ENCODE peak calls at places on chromosomes 2 and 18, in seven cellular contexts. I is CD8-positive, alpha-beta T cell; D is gastrocnemius medialis; V is ovary; M is heart right ventricle; A is IMR-90; U is neuronal stem cell. C is an unnamed sample. For H3K27me3 and H3K4me1, the result is how much of the 10 kb centered on the place peaks cover.

GRCh38 chr18:80180778-80181564 is 66.3 kb downstream of the PARD6G start:
- DNase-seq in M (no peak), V (no peak), D (no peak), U (no peak), A (no peak), I (no peak), C (no peak)

GRCh38 chr2:74457549-74458131 is 598 bp upstream of the WBP1 start:
- DNase-seq in U (peak), M (peak), V (peak), D (no peak), A (no peak), I (peak), C (peak)

GRCh38 chr18:4107049-4107459 is 348.1 kb downstream of the DLGAP1 start:
- DNase-seq in D (no peak), A (no peak), M (no peak), U (peak), V (no peak), I (no peak), C (no peak)

GRCh38 chr18:35770360-35770759 is 188.8 kb downstream of the GALNT1 start:
- DNase-seq in A (no peak), D (no peak), V (no peak), M (no peak), U (no peak), I (no peak), C (no peak)

GRCh38 chr2:188142636-188143035 is 149.0 kb upstream of the GULP1 start:
- DNase-seq in D (no peak), M (no peak), U (no peak), V (no peak), A (peak), I (no peak), C (no peak)

GRCh38 chr2:144330951-144331651 is 188.8 kb downstream of the ZEB2 start:
- DNase-seq in I (no peak), M (no peak), A (peak), D (no peak), V (no peak), U (no peak), C (no peak)

GRCh38 chr2:84908948-84909713 is 3.7 kb downstream of the TMSB10 start:
- DNase-seq in A (no peak), V (no peak), I (no peak), M (no peak), U (no peak), D (no peak), C (no peak)

GRCh38 chr2:44715671-44716077 is 225.8 kb upstream of the SIX3 start:
- DNase-seq in M (peak), D (no peak), V (no peak), I (no peak), A (peak), U (peak), C (no peak)

GRCh38 chr2:163613155-163613554 is 122.7 kb downstream of the FIGN start:
- DNase-seq in M (no peak), A (no peak), U (no peak), V (no peak), I (no peak), D (no peak), C (no peak)

GRCh38 chr2:168635065-168635577 is 167.3 kb upstream of the NOSTRIN start:
- DNase-seq in D (peak), U (no peak), A (peak), I (no peak), V (peak), M (peak), C (peak)

GRCh38 chr18:77146249-77147080 is 13.9 kb upstream of the MBP start:
- DNase-seq in I (no peak), V (no peak), U (no peak), A (no peak), D (no peak), M (no peak), C (no peak)

GRCh38 chr18:56267334-56267733 is 371.1 kb downstream of the TXNL1 start:
- DNase-seq in V (no peak), M (no peak), D (no peak), I (no peak), A (no peak), U (no peak), C (peak)

GRCh38 chr2:224518806-224519580 is 66.2 kb downstream of the CUL3 start:
- DNase-seq in U (no peak), V (no peak), I (no peak), M (no peak), D (no peak), A (peak), C (no peak)

GRCh38 chr2:183037281-183037659 is 987 bp downstream of the NCKAP1 start:
- DNase-seq in V (no peak), U (no peak), M (no peak), I (no peak), A (peak), D (no peak), C (no peak)

GRCh38 chr18:10353791-10354190 is 100.6 kb upstream of the APCDD1 start:
- DNase-seq in D (no peak), I (no peak), V (no peak), A (peak), M (no peak), U (no peak), C (no peak)

GRCh38 chr18:21315741-21316187 is 73.7 kb downstream of the GREB1L start:
- DNase-seq in M (no peak), V (no peak), A (no peak), D (peak), I (no peak), U (no peak), C (no peak)

GRCh38 chr2:213069531-213069930 is 81.9 kb downstream of the IKZF2 start:
- DNase-seq in I (no peak), M (no peak), U (no peak), A (peak), V (no peak), D (no peak), C (no peak)

GRCh38 chr2:134189009-134189717 is 64.7 kb upstream of the MGAT5 start:
- DNase-seq in U (no peak), I (no peak), V (no peak), A (peak), M (no peak), D (no peak), C (no peak)

GRCh38 chr2:145815933-145816332 is 1296.0 kb upstream of the ZEB2 start:
- DNase-seq in D (no peak), U (no peak), V (no peak), M (no peak), I (no peak), A (no peak), C (no peak)

GRCh38 chr2:28488858-28489575 is 6.8 kb upstream of the PLB1 start:
- DNase-seq in D (no peak), M (no peak), U (no peak), A (no peak), I (no peak), V (no peak), C (no peak)

GRCh38 chr2:240433973-240434727 is 1.3 kb upstream of the GPC1 start:
- DNase-seq in I (no peak), U (no peak), D (peak), M (no peak), A (peak), V (peak), C (peak)

GRCh38 chr18:13241083-13241892 is 22.7 kb downstream of the LDLRAD4 start:
- DNase-seq in D (no peak), U (no peak), M (no peak), A (no peak), V (no peak), I (peak), C (no peak)

GRCh38 chr2:138112536-138112935 is 148.3 kb downstream of the HNMT start:
- DNase-seq in I (no peak), V (no peak), A (no peak), D (no peak), M (no peak), U (no peak), C (no peak)

GRCh38 chr2:19744456-19744855 is 157.3 kb downstream of the TTC32 start:
- DNase-seq in A (no peak), D (no peak), M (no peak), U (no peak), I (no peak), V (no peak), C (no peak)

GRCh38 chr18:76968073-76968472 is 145.7 kb downstream of the ZNF236 start:
- DNase-seq in I (no peak), U (no peak), M (no peak), D (no peak), A (no peak), V (no peak), C (no peak)

GRCh38 chr2:231306791-231307440 is 88.6 kb upstream of the B3GNT7 start:
- DNase-seq in D (no peak), V (no peak), A (no peak), U (no peak), I (no peak), M (no peak), C (no peak)

GRCh38 chr2:2331905-2332280 is 818 bp upstream of the MYT1L start:
- DNase-seq in D (no peak), V (no peak), M (no peak), U (peak), A (no peak), I (no peak), C (no peak)

GRCh38 chr18:58578835-58579560 is 49.9 kb downstream of the ALPK2 start:
- DNase-seq in V (no peak), I (no peak), M (no peak), A (peak), U (no peak), D (no peak), C (no peak)

GRCh38 chr2:203510941-203511305 is 24.2 kb downstream of the RAPH1 start:
- DNase-seq in D (no peak), A (no peak), I (no peak), U (no peak), M (no peak), V (no peak), C (no peak)

GRCh38 chr2:51065276-51065675 is 33.3 kb upstream of the NRXN1 start:
- DNase-seq in M (no peak), V (no peak), D (no peak), U (no peak), I (no peak), A (peak), C (no peak)

GRCh38 chr18:61669320-61669719 is 223.5 kb downstream of the RNF152 start:
- DNase-seq in U (no peak), M (no peak), V (no peak), I (no peak), D (no peak), A (peak), C (no peak)

GRCh38 chr2:234521536-234521935 is 24.7 kb upstream of the ARL4C start:
- DNase-seq in D (no peak), U (no peak), I (no peak), V (no peak), M (no peak), A (no peak), C (no peak)

DNA sequence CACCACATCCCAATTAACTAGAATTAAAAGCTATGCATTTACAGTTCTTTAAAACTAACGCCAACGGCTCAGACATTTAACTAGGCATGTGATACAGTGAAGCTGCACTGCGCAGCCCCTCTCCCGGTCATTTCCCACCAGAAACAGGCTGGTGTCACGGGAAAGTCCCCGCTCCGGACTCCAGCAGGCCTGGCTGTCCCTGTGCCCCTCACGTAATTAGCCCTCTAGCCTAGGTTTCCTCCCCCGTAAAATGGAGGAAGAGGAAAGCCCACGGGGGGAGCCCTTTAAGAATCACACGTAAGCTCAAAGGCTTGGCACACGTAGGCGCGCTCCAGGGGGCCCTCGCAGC is 47.9 kb downstream of the KCNIP3 start:
- DNase-seq in A (no peak), I (no peak), V (no peak), D (no peak), U (no peak), M (no peak), C (no peak)
- H3K27me3 ChIP-seq in A (under half), I (under half), V (under half), D (under half), U (under half), M (under half), C (under half)

GRCh38 chr18:45110577-45111506 is 430.2 kb downstream of the SETBP1 start:
- DNase-seq in M (peak), I (no peak), D (peak), V (peak), U (no peak), A (no peak), C (peak)
- H3K27ac ChIP-seq in M (peak), I (no peak), D (no peak), V (no peak), U (no peak), A (no peak), C (no peak)

GRCh38 chr2:196263181-196263747 is 91.9 kb upstream of the STK17B start:
- DNase-seq in V (no peak), M (no peak), A (peak), I (peak), U (no peak), D (peak), C (no peak)
- H3K4me1 ChIP-seq in V (under half), M (under half), A (under half), I (half or more), U (under half), D (under half), C (under half)

DNA sequence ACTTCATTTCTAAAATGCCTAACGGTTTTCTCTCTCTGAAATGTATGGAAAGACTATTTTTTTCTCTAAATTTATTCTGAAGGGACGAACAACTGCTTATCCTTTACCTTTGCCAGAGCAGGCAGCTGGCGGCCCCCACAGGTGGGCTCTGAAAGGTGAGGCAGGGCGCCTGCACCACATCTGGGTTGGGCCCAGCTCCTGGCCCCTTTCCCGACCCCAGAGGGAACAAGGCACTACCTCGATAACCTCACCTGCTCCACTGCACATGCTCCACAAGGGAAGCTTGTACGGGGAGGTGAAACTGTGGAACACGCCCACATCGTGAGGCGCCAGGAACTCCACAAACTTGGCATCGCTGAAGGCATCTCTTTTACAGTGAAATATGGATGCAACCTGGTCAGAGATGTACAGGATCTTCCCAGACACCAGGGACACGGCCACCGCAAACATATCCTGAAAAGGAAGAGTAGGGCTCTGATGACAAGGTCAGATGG is 17.3 kb downstream of the PER2 start:
- DNase-seq in V (no peak), U (no peak), I (no peak), D (no peak), A (no peak), M (no peak), C (peak)
- H3K27me3 ChIP-seq in V (under half), U (under half), I (under half), D (under half), A (under half), M (under half), C (under half)

GRCh38 chr2:24354899-24355298 is 5.4 kb downstream of the ITSN2 start:
- DNase-seq in A (no peak), V (no peak), D (no peak), I (no peak), M (no peak), U (no peak), C (no peak)

GRCh38 chr2:24352664-24353063 is 7.7 kb downstream of the ITSN2 start:
- DNase-seq in A (no peak), D (no peak), U (no peak), M (no peak), I (no peak), V (no peak), C (no peak)

GRCh38 chr2:24353933-24354332 is 6.4 kb downstream of the ITSN2 start:
- DNase-seq in A (no peak), D (no peak), I (no peak), U (no peak), V (no peak), M (no peak), C (no peak)

GRCh38 chr2:24353364-24353763 is 7.0 kb downstream of the ITSN2 start:
- DNase-seq in I (no peak), V (no peak), M (no peak), U (no peak), D (no peak), A (no peak), C (no peak)

GRCh38 chr2:24354382-24354781 is 6.0 kb downstream of the ITSN2 start:
- DNase-seq in U (no peak), M (no peak), V (no peak), A (no peak), D (no peak), I (no peak), C (no peak)
- H3K27ac ChIP-seq in U (no peak), M (peak), V (no peak), A (no peak), D (no peak), I (no peak), C (no peak)

GRCh38 chr2:113211226-113212105 is 37.7 kb downstream of the PSD4 start:
- DNase-seq in M (no peak), D (peak), A (peak), I (no peak), U (no peak), V (no peak), C (no peak)

GRCh38 chr2:113212245-113213060 is 38.7 kb downstream of the PSD4 start:
- DNase-seq in M (no peak), U (no peak), A (no peak), I (no peak), V (peak), D (peak), C (peak)

GRCh38 chr2:113209869-113210305 is 36.1 kb downstream of the PSD4 start:
- DNase-seq in V (no peak), M (no peak), A (no peak), D (no peak), I (no peak), U (no peak), C (no peak)

GRCh38 chr2:113206251-113206650 is 32.5 kb downstream of the PSD4 start:
- DNase-seq in U (no peak), A (no peak), V (no peak), M (no peak), I (no peak), D (no peak), C (no peak)

GRCh38 chr2:113208995-113209868 is 35.5 kb downstream of the PSD4 start:
- DNase-seq in V (no peak), U (no peak), D (no peak), M (no peak), A (peak), I (no peak), C (no peak)
- H3K4me1 ChIP-seq in V (under half), U (under half), D (under half), M (under half), A (under half), I (under half), C (under half)

DNA sequence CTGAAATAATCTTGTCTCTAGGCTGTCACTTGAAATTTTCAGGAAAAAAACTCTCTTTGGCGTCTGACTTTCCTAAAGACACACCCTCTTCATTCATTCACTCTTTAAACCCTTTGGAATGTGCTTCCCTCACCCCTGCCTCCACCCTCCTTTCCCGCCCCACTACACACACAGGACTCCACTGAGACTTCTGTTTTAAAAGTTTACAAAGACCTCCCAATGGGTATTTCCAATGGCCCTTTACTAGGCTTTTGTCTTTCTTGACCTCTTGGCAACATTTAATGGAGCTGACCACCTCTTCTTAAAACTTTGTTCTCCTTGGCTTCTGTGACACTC is 96.1 kb downstream of the RBMS1 start:
- DNase-seq in I (no peak), U (peak), M (no peak), D (no peak), A (peak), V (no peak), C (no peak)
- H3K27me3 ChIP-seq in I (under half), U (under half), M (under half), D (under half), A (under half), V (under half), C (under half)

GRCh38 chr2:42721898-42722297 is 42.0 kb downstream of the OXER1 start:
- DNase-seq in A (no peak), M (no peak), I (no peak), D (no peak), U (no peak), V (no peak), C (no peak)
- H3K27ac ChIP-seq in A (no peak), M (no peak), I (no peak), D (no peak), U (no peak), V (peak), C (no peak)

GRCh38 chr2:68828887-68829708 is 42.1 kb downstream of the BMP10 start:
- DNase-seq in I (peak), U (no peak), D (peak), V (peak), M (peak), A (peak), C (peak)

GRCh38 chr2:68825891-68826290 is 45.3 kb downstream of the BMP10 start:
- DNase-seq in M (no peak), A (no peak), D (no peak), U (no peak), V (no peak), I (no peak), C (no peak)

GRCh38 chr2:68829764-68830163 is 41.4 kb downstream of the BMP10 start:
- DNase-seq in A (no peak), U (no peak), V (no peak), I (no peak), M (no peak), D (no peak), C (no peak)

GRCh38 chr2:68824831-68825230 is 46.4 kb downstream of the BMP10 start:
- DNase-seq in I (no peak), A (peak), M (no peak), V (no peak), D (no peak), U (no peak), C (no peak)

DNA sequence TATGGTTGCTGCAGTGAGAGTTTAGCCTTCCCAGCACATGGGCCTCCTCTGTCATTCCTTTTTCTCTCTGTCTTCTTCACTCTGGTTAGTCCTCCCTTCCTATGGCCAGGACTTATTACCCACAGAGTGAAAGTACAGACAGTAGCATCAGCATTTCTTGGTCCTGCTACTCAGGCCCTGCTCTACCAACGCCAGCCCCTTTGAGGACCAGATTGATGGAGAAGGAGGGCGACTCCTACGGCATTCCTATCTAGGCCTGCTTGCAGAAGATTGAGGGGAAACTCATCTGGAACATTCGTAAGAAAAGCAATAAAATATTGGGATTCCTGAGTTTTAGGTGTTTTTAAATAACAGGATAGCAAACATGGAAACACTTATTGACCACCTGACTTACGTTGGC is 43.5 kb downstream of the BMP10 start:
- DNase-seq in D (no peak), V (no peak), A (peak), U (no peak), I (no peak), M (no peak), C (no peak)
- H3K4me1 ChIP-seq in D (under half), V (under half), A (under half), U (under half), I (under half), M (half or more), C (under half)